ENCODE peak calls at places on chromosomes 4 and X, in four cellular contexts. L is left ventricle myocardium inferior, H is lower lobe of right lung, D is cardiac muscle cell. Y is an unnamed sample.
A peak's percentile ranks its signal among the peaks of the same experiment; 100 is the strongest.

GRCh38 chr4:84803720-84804119 is 162.8 kb downstream of the WDFY3 start:
- DNase-seq in D (no peak), L (no peak), H (no peak), Y (no peak)

GRCh38 chrX:47619486-47620302 is at the start of gene SYN1:
- DNase-seq in H (peak; percentile 85), D (peak; percentile 88), L (peak; percentile 81), Y (peak; percentile 88)

GRCh38 chrX:151970661-151971060 is 3.8 kb downstream of the GABRE start:
- DNase-seq in D (no peak), L (peak; percentile 75), H (peak; percentile 77), Y (no peak)

GRCh38 chrX:101051549-101052302 is at the start of gene TRMT2B:
- DNase-seq in L (peak; percentile 79), D (peak; percentile 75), H (peak; percentile 89), Y (peak; percentile 89)

GRCh38 chr4:17584502-17585213 is 7.7 kb downstream of the LAP3 start:
- DNase-seq in H (no peak), L (no peak), D (no peak), Y (no peak)

GRCh38 chrX:54208531-54208930 is 25.5 kb upstream of the FAM120C start:
- DNase-seq in D (no peak), H (no peak), L (no peak), Y (no peak)

GRCh38 chrX:14872355-14872754 is 514 bp downstream of the FANCB start:
- DNase-seq in H (no peak), L (no peak), D (no peak), Y (no peak)

GRCh38 chrX:71636438-71637252 is 18.3 kb upstream of the CXCR3 start:
- DNase-seq in L (no peak), D (no peak), H (no peak), Y (no peak)

GRCh38 chr4:74376888-74377483 is 12.0 kb downstream of the EREG start:
- DNase-seq in L (no peak), H (no peak), D (peak; percentile 48), Y (no peak)

GRCh38 chrX:56788229-56788628 is 59.2 kb downstream of the NBDY start:
- DNase-seq in H (no peak), L (no peak), D (no peak), Y (no peak)

GRCh38 chr4:81460115-81460836 is 11.4 kb downstream of the RASGEF1B start:
- DNase-seq in D (no peak), L (no peak), H (no peak), Y (no peak)
- H3K4me1 ChIP-seq in D (peaks cover 2% of the 10 kb centered on the region), L (peaks cover 9% of the 10 kb centered on the region), H (peaks cover 19% of the 10 kb centered on the region), Y (peaks cover 10% of the 10 kb centered on the region)

GRCh38 chr4:453267-453666 is 45.7 kb downstream of the ZNF721 start:
- DNase-seq in D (no peak), L (no peak), H (no peak), Y (no peak)
- H3K9me3 ChIP-seq in D (peaks cover 11% of the 10 kb centered on the region), L (peaks cover 100% of the 10 kb centered on the region), H (peaks cover 100% of the 10 kb centered on the region), Y (peaks cover 97% of the 10 kb centered on the region)

GRCh38 chr4:145179201-145179860 is 1.1 kb downstream of the OTUD4 start:
- DNase-seq in H (peak; percentile 87), D (peak; percentile 49), L (peak; percentile 80), Y (peak; percentile 69)

GRCh38 chr4:145178740-145179139 is 1.6 kb downstream of the OTUD4 start:
- DNase-seq in L (no peak), H (no peak), D (no peak), Y (no peak)

GRCh38 chr4:145177511-145177905 is 2.9 kb downstream of the OTUD4 start:
- DNase-seq in H (no peak), D (peak; percentile 58), L (no peak), Y (no peak)

GRCh38 chr4:145177906-145178538 is 2.4 kb downstream of the OTUD4 start:
- DNase-seq in H (no peak), D (no peak), L (no peak), Y (no peak)

DNA sequence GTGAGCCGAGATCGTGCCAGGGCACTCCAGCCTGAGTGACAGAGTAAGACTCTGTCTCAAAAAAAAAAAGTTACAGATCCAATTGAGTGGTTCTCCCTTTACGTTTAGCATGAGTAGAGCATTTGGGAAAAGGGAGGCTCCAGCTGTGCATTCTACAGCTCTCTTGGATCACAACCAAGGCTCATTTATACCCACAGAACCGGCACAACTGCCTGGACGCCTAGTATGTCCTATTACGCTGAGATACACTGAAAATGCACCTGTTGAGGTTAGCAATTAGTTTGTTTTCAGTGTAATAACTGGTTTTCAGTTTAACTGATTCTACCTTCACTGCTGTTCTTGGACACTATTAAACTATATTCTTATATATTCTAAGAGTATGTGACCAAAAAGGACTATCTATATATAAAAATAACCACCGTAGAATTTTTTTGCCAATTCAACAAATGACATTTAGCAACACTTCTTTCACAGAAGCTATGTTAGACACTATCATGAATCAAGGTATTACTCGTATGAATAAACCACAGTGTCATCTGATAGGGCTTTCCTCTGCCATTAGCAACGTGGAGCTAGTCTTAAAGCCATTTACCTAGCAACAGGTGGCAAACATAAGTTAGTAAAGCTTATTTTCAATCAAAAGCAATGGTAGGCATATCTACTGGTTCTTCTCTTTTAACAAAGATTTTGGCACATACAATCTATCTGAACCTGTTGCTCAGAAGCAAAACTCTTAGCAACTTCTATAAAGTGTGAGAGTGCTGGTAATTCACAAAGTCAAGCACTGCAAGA is 3.6 kb downstream of the OTUD4 start:
- DNase-seq in L (no peak), D (no peak), H (no peak), Y (no peak)
- H3K4me3 ChIP-seq in L (peak overlapping the region; percentile 90), D (peak overlapping the region; percentile 90), H (peak overlapping the region; percentile 59), Y (peak overlapping the region; percentile 91)

DNA sequence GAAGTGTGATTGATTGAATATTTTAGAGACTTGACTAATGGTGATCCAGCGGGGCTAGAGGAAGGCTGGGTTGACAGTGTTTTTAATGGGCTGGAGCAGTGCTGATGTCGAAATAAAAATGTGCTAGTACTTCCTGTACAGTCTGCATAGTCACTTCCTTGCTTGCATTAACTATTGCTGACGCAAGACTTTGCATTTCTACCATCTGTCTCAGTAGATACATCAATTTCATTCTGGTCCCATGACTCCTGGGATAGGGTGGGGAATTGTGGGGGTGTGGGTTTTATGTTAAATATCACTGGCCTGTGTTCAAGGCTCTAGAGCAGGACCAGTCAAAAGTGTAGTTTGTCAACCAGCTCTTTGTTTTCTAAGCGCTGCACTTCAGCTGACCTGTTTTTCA is 35.3 kb upstream of the PHEX start:
- DNase-seq in H (no peak), D (no peak), L (no peak), Y (no peak)
- H3K4me1 ChIP-seq in H (no peaks in the 10 kb centered on the region), D (peaks cover 19% of the 10 kb centered on the region), L (no peaks in the 10 kb centered on the region), Y (no peaks in the 10 kb centered on the region)

GRCh38 chrX:120365320-120365719 is 3.4 kb downstream of the ATP1B4 start:
- DNase-seq in H (peak; percentile 51), D (peak; percentile 71), L (peak; percentile 37), Y (peak; percentile 85)

GRCh38 chrX:120367390-120368100 is 5.7 kb downstream of the ATP1B4 start:
- DNase-seq in H (no peak), L (peak; percentile 14), D (no peak), Y (no peak)

GRCh38 chrX:120361906-120362305 is at the start of gene ATP1B4:
- DNase-seq in L (no peak), D (no peak), H (no peak), Y (no peak)

GRCh38 chrX:120365968-120366367 is 4.1 kb downstream of the ATP1B4 start:
- DNase-seq in H (no peak), D (peak; percentile 44), L (no peak), Y (no peak)

DNA sequence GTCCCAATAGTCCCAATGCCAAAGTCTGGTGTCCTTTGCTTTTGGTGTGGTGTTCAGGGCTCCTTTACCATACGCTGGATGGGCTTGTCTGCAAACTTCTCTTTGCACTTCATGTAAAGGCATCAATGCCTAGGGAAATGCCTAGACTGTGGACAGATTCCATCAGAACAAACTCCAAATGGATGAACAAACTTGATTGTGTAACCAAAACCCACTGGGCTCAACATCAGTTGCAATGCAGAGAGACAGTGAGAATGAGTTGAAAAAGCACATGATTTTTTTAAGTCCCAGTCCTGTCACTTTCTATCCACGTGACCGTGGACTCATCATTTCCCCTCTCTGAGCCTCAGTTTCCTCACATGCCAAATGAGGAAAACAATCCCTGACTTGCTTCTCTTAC is 4.9 kb downstream of the ATP1B4 start:
- DNase-seq in D (no peak), H (no peak), L (no peak), Y (no peak)
- H3K9me3 ChIP-seq in D (no peaks in the 10 kb centered on the region), H (no peaks in the 10 kb centered on the region), L (no peaks in the 10 kb centered on the region), Y (no peaks in the 10 kb centered on the region)

GRCh38 chr4:180766903-180767302 is 1476.3 kb upstream of the TENM3 start:
- DNase-seq in D (no peak), H (no peak), L (no peak), Y (peak; percentile 57)

GRCh38 chr4:180770265-180770664 is 1472.9 kb upstream of the TENM3 start:
- DNase-seq in H (no peak), L (no peak), D (no peak), Y (no peak)

GRCh38 chr4:180768610-180769009 is 1474.6 kb upstream of the TENM3 start:
- DNase-seq in H (no peak), L (no peak), D (no peak), Y (no peak)

GRCh38 chr4:180767330-180767729 is 1475.9 kb upstream of the TENM3 start:
- DNase-seq in D (peak; percentile 46), L (no peak), H (no peak), Y (peak; percentile 67)
- H3K4me3 ChIP-seq in D (no peak overlapping the region), L (no peak overlapping the region), H (no peak overlapping the region), Y (peak overlapping the region; percentile 2)

DNA sequence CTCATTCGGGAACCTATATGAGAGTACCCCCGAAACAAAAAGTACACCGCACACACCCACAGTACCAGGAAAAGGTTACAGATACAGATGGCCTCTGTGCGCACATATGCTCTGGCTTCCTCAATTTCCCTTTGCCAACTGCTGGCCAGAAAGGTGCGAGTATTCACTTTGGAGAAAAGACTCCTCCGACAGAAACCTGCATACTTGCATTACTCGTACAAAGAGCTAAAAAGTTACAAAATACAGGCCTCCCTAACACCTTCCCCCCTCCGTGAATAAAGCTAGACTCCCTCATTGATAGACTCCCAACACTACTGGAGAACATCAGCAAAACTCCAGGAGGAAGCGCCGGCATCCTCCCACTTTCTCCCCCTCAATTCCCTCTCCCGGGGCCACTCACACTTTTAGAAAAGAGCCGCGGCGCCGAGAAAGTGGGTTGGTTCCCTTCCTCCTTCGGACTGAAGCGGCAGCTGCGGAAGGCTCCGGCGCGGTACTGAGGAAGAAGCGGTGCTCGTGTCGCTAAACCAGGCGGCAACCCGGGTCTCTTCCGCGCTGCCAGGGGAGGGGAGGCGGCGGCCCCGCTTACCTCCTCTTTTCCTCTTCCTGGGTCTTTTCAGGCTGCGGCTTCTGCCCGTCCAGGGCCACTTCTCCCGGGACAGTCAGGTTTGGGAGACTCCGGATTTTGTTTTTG is 1.2 kb downstream of the FBXW7 start:
- DNase-seq in L (peak; percentile 38), D (peak; percentile 60), H (peak; percentile 83), Y (peak; percentile 73)
- H3K4me1 ChIP-seq in L (peaks cover 83% of the 10 kb centered on the region), D (peaks cover 38% of the 10 kb centered on the region), H (peaks cover 47% of the 10 kb centered on the region), Y (peaks cover 9% of the 10 kb centered on the region)

GRCh38 chrX:40050532-40050931 is 47.2 kb downstream of the BCOR start:
- DNase-seq in L (no peak), H (no peak), D (no peak), Y (no peak)
- H3K9me3 ChIP-seq in L (peaks cover 32% of the 10 kb centered on the region), H (peaks cover 11% of the 10 kb centered on the region), D (peaks cover 2% of the 10 kb centered on the region), Y (peaks cover 77% of the 10 kb centered on the region)

DNA sequence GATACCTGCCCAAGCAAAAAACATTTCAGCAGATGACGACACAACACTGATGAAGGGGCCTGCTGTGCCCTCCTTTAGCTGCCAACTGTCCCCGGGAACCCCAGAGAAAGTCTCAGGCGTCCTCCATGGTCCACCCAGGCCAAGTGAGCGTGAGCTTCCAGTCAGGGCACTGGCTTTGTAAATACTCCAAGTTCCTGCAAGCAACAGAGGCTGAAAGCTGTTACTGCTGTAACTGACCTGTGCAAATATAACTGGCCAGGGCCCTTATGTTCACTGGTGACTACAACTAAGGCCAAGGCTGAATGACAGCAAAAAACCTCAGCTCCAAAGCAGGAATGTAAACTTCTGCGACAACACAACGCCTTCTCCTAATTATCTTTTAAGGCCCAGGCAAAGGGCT is 8.2 kb downstream of the WDR1 start:
- DNase-seq in D (no peak), L (no peak), H (no peak), Y (no peak)
- H3K4me3 ChIP-seq in D (no peak overlapping the region), L (no peak overlapping the region), H (no peak overlapping the region), Y (no peak overlapping the region)

Y was measured in endodermal cell.